ENCODE peak calls at places on chromosomes 6 and 20, in five cellular contexts. G is Peyer's patch, B is ovary, R is lower leg skin, A is suprapubic skin. F is an unnamed sample.

GRCh38 chr6:72676995-72677394 is 55.1 kb downstream of the KCNQ5 start:
- DNase-seq in G (no peak), B (no peak), R (no peak), A (no peak), F (no peak)

GRCh38 chr6:44842616-44843015 is 455.1 kb downstream of the CDC5L start:
- DNase-seq in G (no peak), B (no peak), R (no peak), A (no peak), F (no peak)

GRCh38 chr6:14912226-14912625 is 333.6 kb upstream of the JARID2 start:
- DNase-seq in G (no peak), B (no peak), R (peak), A (no peak), F (no peak)

GRCh38 chr6:71879016-71879415 is 7.3 kb upstream of the RIMS1 start:
- DNase-seq in G (no peak), B (no peak), R (no peak), A (no peak), F (no peak)

GRCh38 chr20:10253750-10254149 is 35.1 kb downstream of the SNAP25 start:
- DNase-seq in G (no peak), B (no peak), R (no peak), A (no peak), F (no peak)

GRCh38 chr6:20702366-20702765 is 168.1 kb downstream of the CDKAL1 start:
- DNase-seq in G (no peak), B (no peak), R (no peak), A (no peak), F (no peak)

GRCh38 chr6:66558189-66558588 is 851.2 kb upstream of the EYS start:
- DNase-seq in G (no peak), B (no peak), R (no peak), A (no peak), F (peak)

GRCh38 chr6:25369450-25370086 is 90.4 kb downstream of the CARMIL1 start:
- DNase-seq in G (no peak), B (no peak), R (no peak), A (no peak), F (no peak)

GRCh38 chr20:48603116-48603818 is 224.5 kb downstream of the PREX1 start:
- DNase-seq in G (peak), B (peak), R (peak), A (peak), F (no peak)

GRCh38 chr20:56373942-56374341 is 15.2 kb downstream of the FAM210B start:
- DNase-seq in G (no peak), B (no peak), R (no peak), A (no peak), F (peak)

GRCh38 chr6:99349620-99350141 is at the start of gene FAXC:
- DNase-seq in G (no peak), B (peak), R (no peak), A (no peak), F (peak)

GRCh38 chr6:123439371-123439770 is 197.4 kb downstream of the TRDN start:
- DNase-seq in G (no peak), B (no peak), R (no peak), A (no peak), F (no peak)

GRCh38 chr6:62057300-62057699 is 228.7 kb downstream of the KHDRBS2 start:
- DNase-seq in G (no peak), B (no peak), R (no peak), A (no peak), F (no peak)

GRCh38 chr6:122184260-122184934 is 215.1 kb upstream of the HSF2 start:
- DNase-seq in G (no peak), B (no peak), R (no peak), A (no peak), F (no peak)

GRCh38 chr20:17708675-17709360 is 9.1 kb downstream of the BANF2 start:
- DNase-seq in G (no peak), B (no peak), R (no peak), A (no peak), F (no peak)

GRCh38 chr6:152110878-152111820 is 303.7 kb downstream of the ESR1 start:
- DNase-seq in G (no peak), B (no peak), R (no peak), A (no peak), F (no peak)

GRCh38 chr20:24382775-24383174 is 86.7 kb upstream of the SYNDIG1 start:
- DNase-seq in G (no peak), B (no peak), R (no peak), A (no peak), F (no peak)

GRCh38 chr6:166466178-166467122 is 83.7 kb upstream of the MPC1 start:
- DNase-seq in G (no peak), B (no peak), R (peak), A (no peak), F (peak)

GRCh38 chr6:155333414-155333813 is 19.1 kb upstream of the TFB1M start:
- DNase-seq in G (no peak), B (no peak), R (no peak), A (no peak), F (no peak)

GRCh38 chr6:1409774-1410465 is 20.5 kb downstream of the FOXF2 start:
- DNase-seq in G (peak), B (no peak), R (peak), A (no peak), F (no peak)

GRCh38 chr20:9594284-9594875 is 80.0 kb downstream of the LAMP5 start:
- DNase-seq in G (no peak), B (no peak), R (no peak), A (no peak), F (no peak)

GRCh38 chr20:44248420-44248759 is 1.3 kb downstream of the GDAP1L1 start:
- DNase-seq in G (no peak), B (no peak), R (no peak), A (no peak), F (no peak)

GRCh38 chr6:161105408-161105807 is 113.8 kb downstream of the MAP3K4 start:
- DNase-seq in G (no peak), B (no peak), R (no peak), A (no peak), F (no peak)

GRCh38 chr6:35318200-35318844 is 20.7 kb downstream of the DEF6 start:
- DNase-seq in G (peak), B (peak), R (peak), A (peak), F (peak)

GRCh38 chr6:31083742-31084354 is 28.5 kb downstream of the C6orf15 start:
- DNase-seq in G (peak), B (no peak), R (no peak), A (no peak), F (no peak)

GRCh38 chr6:102679844-102680243 is 1286.3 kb downstream of the GRIK2 start:
- DNase-seq in G (no peak), B (no peak), R (no peak), A (no peak), F (no peak)

GRCh38 chr6:25279748-25280616 is 808 bp downstream of the CARMIL1 start:
- DNase-seq in G (peak), B (peak), R (peak), A (peak), F (no peak)

GRCh38 chr6:25706314-25707014 is 48.1 kb upstream of the SLC17A4 start:
- DNase-seq in G (no peak), B (no peak), R (no peak), A (no peak), F (no peak)

GRCh38 chr6:80962382-80962781 is 790.1 kb downstream of the TENT5A start:
- DNase-seq in G (no peak), B (no peak), R (no peak), A (no peak), F (no peak)

GRCh38 chr6:131727868-131728267 is 17.1 kb upstream of the CTAGE9 start:
- DNase-seq in G (no peak), B (no peak), R (no peak), A (no peak), F (no peak)

GRCh38 chr6:68559716-68560115 is 75.4 kb upstream of the ADGRB3 start:
- DNase-seq in G (no peak), B (no peak), R (no peak), A (no peak), F (no peak)

GRCh38 chr6:106547961-106548453 is 81.3 kb downstream of the RTN4IP1 start:
- DNase-seq in G (no peak), B (peak), R (no peak), A (no peak), F (no peak)

GRCh38 chr6:88422831-88423230 is 256.7 kb upstream of the CNR1 start:
- DNase-seq in G (no peak), B (no peak), R (no peak), A (no peak), F (no peak)

GRCh38 chr6:31510007-31510406 is 12.1 kb downstream of the MICB start:
- DNase-seq in G (no peak), B (no peak), R (no peak), A (no peak), F (no peak)

GRCh38 chr6:57257911-57258541 is 35.9 kb upstream of the RAB23 start:
- DNase-seq in G (no peak), B (no peak), R (no peak), A (no peak), F (no peak)

DNA sequence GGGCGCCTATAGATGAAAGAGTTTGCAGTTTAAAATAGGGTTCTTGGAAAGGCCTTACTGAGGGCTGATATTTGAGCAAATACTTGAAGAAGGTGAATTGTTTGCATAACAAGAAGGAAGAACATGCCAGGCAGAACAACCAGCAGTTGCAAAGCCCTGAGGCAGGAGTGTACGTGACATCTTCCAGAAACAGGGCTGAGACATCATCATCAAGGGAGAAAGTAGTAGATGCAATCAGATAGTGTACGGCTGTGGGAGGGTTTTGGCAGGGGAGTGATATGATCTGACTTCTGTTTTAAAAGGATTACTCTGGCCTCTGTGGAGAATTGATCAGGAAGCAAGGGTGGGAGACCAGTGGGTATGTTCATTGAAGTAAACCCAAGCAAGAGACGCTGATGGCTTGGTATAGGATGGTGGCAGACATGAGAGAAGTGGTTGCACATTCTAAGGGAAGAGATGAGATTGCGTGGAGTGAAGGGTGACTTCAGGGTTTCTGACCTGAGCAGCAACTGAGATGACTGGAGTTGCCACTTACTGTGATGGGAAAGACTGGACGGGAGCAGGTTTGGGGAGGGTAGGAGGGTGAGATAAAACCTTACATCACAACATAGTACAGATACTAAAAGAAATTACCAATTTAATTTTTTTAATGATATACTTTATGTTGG is 28.8 kb downstream of the RIOK1 start:
- DNase-seq in G (no peak), B (no peak), R (no peak), A (no peak), F (no peak)
- TF ChIP-seq POLR2A in G (no peak), B (no peak), R (no peak), A (no peak), F (no peak)

DNA sequence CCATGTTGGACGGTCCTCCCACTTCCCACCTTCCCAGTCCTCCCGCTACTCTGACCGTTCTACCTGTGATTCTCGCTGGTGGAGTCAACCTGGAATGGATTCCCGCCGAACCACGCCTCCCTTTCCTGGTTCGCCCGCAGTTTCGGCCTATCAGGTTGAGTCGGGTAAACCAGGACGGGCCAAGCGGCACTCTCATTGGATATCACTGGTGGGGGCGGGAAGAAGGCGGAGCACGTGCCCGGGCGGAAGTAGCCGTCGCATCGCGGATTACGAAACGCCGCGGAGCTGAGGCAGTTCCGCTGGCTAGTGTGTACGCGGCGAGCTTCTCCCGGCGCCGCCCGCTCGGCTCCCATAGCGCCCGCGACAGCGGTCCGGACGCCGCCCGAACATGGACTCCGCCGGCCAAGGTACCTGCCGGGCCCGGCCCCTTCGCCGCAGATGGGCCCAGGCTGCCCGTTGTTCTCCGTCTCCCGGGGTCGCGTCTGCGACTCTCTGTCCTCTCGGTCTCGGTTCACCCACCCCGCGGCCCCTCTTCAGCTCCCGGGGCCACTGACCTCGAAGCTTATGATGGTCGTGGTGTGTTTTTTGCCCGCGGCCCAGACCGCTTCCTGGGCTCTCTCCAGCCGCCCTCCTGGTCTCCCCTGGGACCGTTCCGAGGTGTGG is at the start of gene TPD52L2:
- DNase-seq in G (peak), B (peak), R (peak), A (peak), F (peak)
- TF ChIP-seq POLR2A in G (peak), B (peak), R (peak), A (peak), F (peak)

DNA sequence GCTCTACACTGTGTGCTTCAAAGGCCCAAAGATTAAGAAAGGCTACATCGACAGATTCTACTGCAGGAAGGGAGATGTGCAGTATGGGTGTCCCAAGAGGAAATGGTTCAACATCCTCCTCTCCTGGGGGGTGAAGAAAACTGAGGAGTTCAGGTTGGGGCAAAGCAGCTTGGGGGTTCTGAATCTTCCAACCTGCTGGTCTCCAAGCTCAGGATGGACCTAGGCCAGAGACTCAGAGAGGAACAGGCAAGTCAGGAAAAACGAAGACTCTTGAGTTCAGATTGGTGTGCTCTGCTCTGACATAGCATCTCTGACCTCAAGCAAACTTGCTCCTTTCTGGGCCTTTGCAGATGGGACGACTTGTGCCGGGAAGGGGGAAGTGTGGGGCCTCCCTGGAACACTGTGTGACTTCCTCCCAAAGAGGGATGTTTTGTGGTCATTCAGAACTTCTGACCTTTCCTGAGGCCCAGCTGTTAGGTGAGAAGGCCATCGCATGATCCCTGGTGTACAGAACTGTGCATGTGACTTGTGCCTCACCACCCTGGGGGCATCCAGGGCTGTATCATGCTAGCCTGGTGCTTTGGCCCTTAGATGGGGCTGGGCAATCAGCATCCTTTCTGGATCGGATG is 31.1 kb downstream of the DAAM2 start:
- DNase-seq in G (peak), B (no peak), R (no peak), A (no peak), F (no peak)
- TF ChIP-seq POLR2A in G (peak), B (no peak), R (no peak), A (no peak), F (no peak)

GRCh38 chr6:144286503-144287393 is 1.6 kb downstream of the UTRN start:
- DNase-seq in G (peak), B (peak), R (peak), A (peak), F (peak)
- TF ChIP-seq POLR2A in G (no peak), B (no peak), R (no peak), A (peak), F (peak)

GRCh38 chr20:25580711-25581110 is 4.6 kb downstream of the NINL start:
- DNase-seq in G (no peak), B (no peak), R (peak), A (no peak), F (no peak)

GRCh38 chr20:25587536-25587935 is 2.2 kb upstream of the NINL start:
- DNase-seq in G (no peak), B (no peak), R (peak), A (no peak), F (no peak)

GRCh38 chr20:25586877-25587276 is 1.5 kb upstream of the NINL start:
- DNase-seq in G (no peak), B (no peak), R (peak), A (no peak), F (no peak)

GRCh38 chr20:25588491-25588890 is 3.2 kb upstream of the NINL start:
- DNase-seq in G (no peak), B (no peak), R (peak), A (no peak), F (no peak)

DNA sequence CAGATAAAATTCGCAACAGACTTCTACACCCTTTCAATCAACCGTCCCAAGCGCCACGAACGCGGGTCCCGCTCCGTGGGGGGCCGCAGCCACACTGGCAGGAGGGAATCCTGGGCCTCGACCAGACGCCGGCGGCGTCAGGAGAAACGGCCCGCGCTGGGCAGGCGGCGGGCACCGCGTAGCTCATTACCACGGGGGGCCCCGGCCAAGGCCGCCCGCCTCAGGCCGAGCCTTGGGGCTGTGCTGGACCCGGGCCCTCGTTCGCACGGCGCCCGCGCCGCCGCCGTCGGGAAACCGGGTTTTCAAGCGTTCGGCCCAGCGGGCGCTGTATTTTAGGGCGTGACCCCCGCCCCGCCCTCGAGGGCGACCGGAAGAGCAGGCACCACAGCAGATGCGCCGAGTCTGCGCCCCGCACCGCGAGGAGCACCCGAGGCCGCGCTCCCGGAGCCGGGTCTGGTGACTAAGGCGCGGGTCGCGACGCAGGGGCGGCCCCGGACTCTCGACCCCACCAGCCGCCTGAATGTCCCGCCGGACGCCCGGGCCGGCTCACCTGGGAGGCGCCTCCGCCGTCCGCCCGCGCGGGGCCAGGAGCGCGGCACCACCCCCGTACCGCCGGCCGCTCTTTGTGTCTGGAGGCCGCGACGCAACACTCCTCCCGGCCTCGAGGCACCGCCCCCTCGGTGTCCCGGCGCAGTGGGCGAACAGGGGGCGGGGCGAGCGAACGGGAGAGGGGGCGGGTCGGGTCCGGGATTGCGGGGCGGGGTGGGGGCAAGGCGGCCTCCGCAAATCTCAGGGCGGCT is at the start of gene NINL:
- DNase-seq in G (peak), B (peak), R (peak), A (peak), F (peak)
- TF ChIP-seq POLR2A in G (peak), B (peak), R (no peak), A (no peak), F (peak)

DNA sequence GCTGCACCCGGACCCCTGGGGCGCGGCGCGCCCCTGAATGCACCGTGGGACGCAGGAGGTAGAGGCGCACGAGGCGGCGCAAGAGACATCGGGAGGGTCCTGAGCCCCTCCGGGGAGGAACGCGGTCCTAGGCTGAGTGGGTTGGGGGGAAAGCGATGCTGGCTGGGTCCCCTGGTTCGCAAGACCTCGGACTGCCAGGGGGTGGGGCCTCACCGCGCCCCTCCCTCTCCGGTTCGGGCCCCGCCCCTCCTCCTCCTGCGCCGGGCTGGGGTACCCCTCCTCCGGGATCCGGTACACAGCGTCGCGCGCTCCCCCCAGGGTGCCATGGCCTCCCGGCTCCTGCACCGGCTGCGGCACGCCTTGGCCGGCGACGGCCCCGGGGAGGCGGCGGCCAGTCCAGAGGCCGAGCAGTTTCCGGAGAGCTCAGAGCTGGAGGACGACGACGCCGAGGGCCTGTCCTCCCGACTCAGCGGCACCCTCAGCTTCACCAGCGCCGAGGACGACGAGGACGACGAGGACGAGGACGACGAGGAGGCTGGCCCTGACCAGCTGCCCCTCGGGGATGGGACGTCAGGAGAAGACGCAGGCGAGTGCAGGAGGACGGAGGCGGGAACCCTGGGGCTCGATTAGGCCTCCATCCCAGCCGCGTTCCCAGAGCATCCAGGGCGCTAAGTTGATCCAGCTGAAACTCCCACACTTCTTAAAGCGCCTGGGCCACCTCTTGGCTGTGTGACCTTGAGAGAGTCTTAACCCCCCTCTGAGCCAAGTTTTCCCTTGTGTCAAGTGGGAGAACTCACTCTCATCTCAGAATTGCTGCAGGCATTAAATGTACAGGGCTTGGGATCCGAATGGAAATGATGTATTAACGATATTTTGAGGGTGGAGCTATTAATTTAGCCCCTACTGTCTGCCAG is 541 bp downstream of the SNX21 start:
- DNase-seq in G (peak), B (peak), R (peak), A (peak), F (peak)
- TF ChIP-seq POLR2A in G (peak), B (peak), R (no peak), A (no peak), F (peak)

GRCh38 chr20:53078761-53079482 is 106.8 kb downstream of the TSHZ2 start:
- DNase-seq in G (no peak), B (no peak), R (no peak), A (no peak), F (no peak)
- TF ChIP-seq POLR2A in G (no peak), B (no peak), R (no peak), A (no peak), F (no peak)

F was measured in H54.